ENCODE peak calls at places on chromosomes 13 and 19, in eight cellular contexts. A is heart left ventricle; D is tibial artery; K is mucosa of descending colon; N is right cardiac atrium; T is aorta; R is A673; F is effector memory CD4-positive, alpha-beta T cell. H is an unnamed sample.

GRCh38 chr13:45316996-45317395 is 24.0 kb downstream of the TPT1 start:
- DNase-seq in A (no peak), D (no peak), K (no peak), N (no peak), T (no peak), R (no peak), F (no peak), H (no peak)

GRCh38 chr13:95530178-95530577 is 22.3 kb upstream of the CLDN10 start:
- DNase-seq in A (no peak), D (no peak), K (no peak), N (no peak), T (peak; percentile 50), R (peak; percentile 80), F (no peak), H (no peak)

GRCh38 chr13:110636701-110637201 is 21.4 kb downstream of the NAXD start:
- DNase-seq in A (no peak), D (no peak), K (no peak), N (no peak), T (no peak), R (no peak), F (no peak), H (no peak)

GRCh38 chr13:48278806-48279205 is 24.7 kb upstream of the RB1 start:
- DNase-seq in A (no peak), D (no peak), K (no peak), N (no peak), T (no peak), R (peak; percentile 45), F (no peak), H (no peak)

GRCh38 chr13:21078501-21078900 is 17.1 kb upstream of the LATS2 start:
- DNase-seq in A (no peak), D (no peak), K (no peak), N (no peak), T (no peak), R (no peak), F (no peak), H (no peak)

GRCh38 chr19:33311326-33311682 is 9.0 kb upstream of the CEBPA start:
- DNase-seq in A (no peak), D (no peak), K (peak; percentile 65), N (no peak), T (no peak), R (no peak), F (no peak), H (no peak)

GRCh38 chr13:112768795-112769411 is 79.1 kb downstream of the ATP11A start:
- DNase-seq in A (peak; percentile 82), D (no peak), K (no peak), N (peak; percentile 79), T (no peak), R (no peak), F (no peak), H (no peak)

GRCh38 chr19:7139095-7139494 is 69.6 kb downstream of the ZNF557 start:
- DNase-seq in A (no peak), D (peak; percentile 7), K (no peak), N (no peak), T (no peak), R (no peak), F (no peak), H (no peak)

GRCh38 chr19:43625918-43626579 is 6.6 kb upstream of the ZNF428 start:
- DNase-seq in A (no peak), D (no peak), K (peak; percentile 22), N (peak; percentile 61), T (no peak), R (peak; percentile 40), F (no peak), H (peak; percentile 77)

GRCh38 chr19:48644839-48645651 is 942 bp downstream of the CA11 start:
- DNase-seq in A (peak; percentile 70), D (peak; percentile 90), K (peak; percentile 85), N (peak; percentile 85), T (peak; percentile 87), R (peak; percentile 95), F (peak; percentile 50), H (peak; percentile 80)

GRCh38 chr19:48645652-48646191 is at the start of gene CA11:
- DNase-seq in A (no peak), D (no peak), K (no peak), N (peak; percentile 63), T (no peak), R (peak; percentile 80), F (no peak), H (peak; percentile 24)

GRCh38 chr19:48648134-48648533 is 2.1 kb upstream of the CA11 start:
- DNase-seq in A (no peak), D (no peak), K (no peak), N (no peak), T (no peak), R (no peak), F (no peak), H (no peak)

GRCh38 chr19:48646192-48646911 is 365 bp upstream of the CA11 start:
- DNase-seq in A (peak; percentile 94), D (peak; percentile 94), K (peak; percentile 83), N (peak; percentile 96), T (peak; percentile 92), R (peak; percentile 97), F (peak; percentile 84), H (peak; percentile 94)

GRCh38 chr19:48646912-48647216 is 877 bp upstream of the CA11 start:
- DNase-seq in A (no peak), D (no peak), K (no peak), N (no peak), T (no peak), R (no peak), F (no peak), H (no peak)
- H3K4me3 ChIP-seq in A (no peak overlapping the region), D (no peak overlapping the region), K (no peak overlapping the region), N (no peak overlapping the region), T (no peak overlapping the region), R (no peak overlapping the region), F (no peak overlapping the region), H (no peak overlapping the region)

DNA sequence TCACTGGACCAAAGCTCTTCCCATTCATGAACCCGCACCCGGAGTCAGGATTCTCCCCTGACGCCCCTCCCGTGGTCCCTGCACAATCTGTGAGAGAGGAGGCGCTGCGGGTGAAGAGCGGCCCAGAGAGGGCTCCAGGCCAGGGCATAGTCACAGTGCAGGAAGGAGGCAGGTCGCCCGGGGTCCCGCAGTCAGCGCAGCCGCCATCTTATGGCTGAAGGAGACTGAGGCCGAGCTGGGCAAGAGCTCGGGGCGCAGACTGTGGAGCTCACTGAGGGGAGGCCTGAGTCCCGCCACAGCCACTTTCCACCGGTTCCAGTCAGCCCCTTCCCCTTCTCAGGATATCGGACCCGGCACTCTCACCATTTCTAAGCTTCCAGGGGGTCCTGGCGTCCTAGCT is 300 bp downstream of the ZNF99 start:
- DNase-seq in A (no peak), D (no peak), K (no peak), N (peak; percentile 49), T (no peak), R (no peak), F (no peak), H (no peak)
- H3K9me3 ChIP-seq in A (no peaks in the 10 kb centered on the region), D (no peaks in the 10 kb centered on the region), K (peaks cover 68% of the 10 kb centered on the region), N (no peaks in the 10 kb centered on the region), T (no peaks in the 10 kb centered on the region), R (peaks cover 25% of the 10 kb centered on the region), F (no peaks in the 10 kb centered on the region), H (no peaks in the 10 kb centered on the region)

DNA sequence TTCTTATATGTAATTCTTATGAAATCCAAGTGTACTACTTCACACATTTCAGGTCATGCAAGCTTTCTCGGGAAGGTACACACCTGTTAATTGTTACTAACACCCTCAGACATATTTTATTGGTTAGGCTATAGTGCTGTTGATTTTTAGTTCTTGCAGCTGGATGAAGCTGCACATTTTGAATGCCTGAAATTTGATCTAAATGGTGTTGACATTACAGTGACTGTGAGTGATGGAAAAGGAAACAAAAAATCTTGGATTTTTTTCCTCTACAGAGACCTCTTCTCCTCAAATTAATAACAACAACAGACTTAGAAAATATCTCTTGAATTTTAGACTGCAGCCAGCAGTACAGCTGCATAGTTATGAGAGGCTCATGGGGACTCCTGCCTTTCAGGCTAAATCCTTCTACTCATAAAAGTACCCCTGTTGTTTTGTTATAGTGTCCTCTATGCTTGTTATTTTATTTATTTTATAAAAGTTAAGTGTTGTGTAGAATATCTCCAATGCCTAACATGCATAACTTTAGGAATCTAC is 500.5 kb upstream of the SPRY2 start:
- DNase-seq in A (no peak), D (no peak), K (no peak), N (no peak), T (no peak), R (no peak), F (no peak), H (no peak)
- H3K4me3 ChIP-seq in A (no peak overlapping the region), D (no peak overlapping the region), K (no peak overlapping the region), N (no peak overlapping the region), T (no peak overlapping the region), R (no peak overlapping the region), F (no peak overlapping the region), H (no peak overlapping the region)

GRCh38 chr19:34480491-34480890 is 1.1 kb upstream of the WTIP start:
- DNase-seq in A (no peak), D (peak; percentile 64), K (no peak), N (peak; percentile 58), T (no peak), R (no peak), F (no peak), H (no peak)
- H3K9me3 ChIP-seq in A (no peaks in the 10 kb centered on the region), D (no peaks in the 10 kb centered on the region), K (no peaks in the 10 kb centered on the region), N (no peaks in the 10 kb centered on the region), T (no peaks in the 10 kb centered on the region), R (no peaks in the 10 kb centered on the region), F (no peaks in the 10 kb centered on the region), H (no peaks in the 10 kb centered on the region)